ENCODE peak calls at places on chromosome 19, in four cellular contexts. U, Z, T and Q are unnamed samples.
A peak's percentile ranks its signal among the peaks of the same experiment; 100 is the strongest.

GRCh38 chr19:16202320-16203255 is 4.9 kb downstream of the AP1M1 start:
- DNase-seq in U (no peak), Z (no peak), T (no peak), Q (no peak)

GRCh38 chr19:49335784-49336481 is 727 bp downstream of the CD37 start:
- DNase-seq in U (no peak), Z (no peak), T (no peak), Q (no peak)

GRCh38 chr19:5170329-5170745 is 170.3 kb downstream of the PTPRS start:
- DNase-seq in U (no peak), Z (no peak), T (no peak), Q (no peak)

GRCh38 chr19:45103200-45103624 is 10.2 kb downstream of the PPP1R37 start:
- DNase-seq in U (no peak), Z (no peak), T (peak; percentile 52), Q (no peak)

GRCh38 chr19:40936755-40937154 is 54.3 kb upstream of the CYP2B6 start:
- DNase-seq in U (no peak), Z (no peak), T (no peak), Q (no peak)

GRCh38 chr19:30799854-30800755 is 427.9 kb downstream of the ZNF536 start:
- DNase-seq in U (peak; percentile 62), Z (no peak), T (peak; percentile 63), Q (no peak)

GRCh38 chr19:48628486-48629296 is 8.5 kb downstream of the DBP start:
- DNase-seq in U (peak; percentile 8), Z (no peak), T (peak; percentile 68), Q (no peak)

GRCh38 chr19:47637550-47637949 is 28.6 kb downstream of the BICRA start:
- DNase-seq in U (no peak), Z (no peak), T (no peak), Q (peak; percentile 63)

GRCh38 chr19:9953802-9954542 is 17.7 kb upstream of the OLFM2 start:
- DNase-seq in U (no peak), Z (no peak), T (no peak), Q (no peak)

GRCh38 chr19:10289836-10290438 is at the start of gene ICAM5:
- DNase-seq in U (no peak), Z (peak; percentile 42), T (peak; percentile 56), Q (no peak)

GRCh38 chr19:38152461-38153379 is 71.3 kb downstream of the DPF1 start:
- DNase-seq in U (no peak), Z (peak; percentile 51), T (no peak), Q (peak; percentile 30)

GRCh38 chr19:38713227-38713649 is 31.0 kb downstream of the CAPN12 start:
- DNase-seq in U (no peak), Z (peak; percentile 56), T (peak; percentile 93), Q (no peak)

GRCh38 chr19:45069056-45069455 is 7.2 kb downstream of the ZNF296 start:
- DNase-seq in U (peak; percentile 39), Z (no peak), T (no peak), Q (no peak)

GRCh38 chr19:43664008-43664407 is 6.0 kb downstream of the PLAUR start:
- DNase-seq in U (no peak), Z (no peak), T (no peak), Q (no peak)

GRCh38 chr19:23527797-23528196 is 132.5 kb upstream of the ZNF91 start:
- DNase-seq in U (no peak), Z (no peak), T (no peak), Q (no peak)

GRCh38 chr19:46963093-46963734 is 56.4 kb upstream of the NPAS1 start:
- DNase-seq in U (no peak), Z (peak; percentile 94), T (no peak), Q (peak; percentile 96)

DNA sequence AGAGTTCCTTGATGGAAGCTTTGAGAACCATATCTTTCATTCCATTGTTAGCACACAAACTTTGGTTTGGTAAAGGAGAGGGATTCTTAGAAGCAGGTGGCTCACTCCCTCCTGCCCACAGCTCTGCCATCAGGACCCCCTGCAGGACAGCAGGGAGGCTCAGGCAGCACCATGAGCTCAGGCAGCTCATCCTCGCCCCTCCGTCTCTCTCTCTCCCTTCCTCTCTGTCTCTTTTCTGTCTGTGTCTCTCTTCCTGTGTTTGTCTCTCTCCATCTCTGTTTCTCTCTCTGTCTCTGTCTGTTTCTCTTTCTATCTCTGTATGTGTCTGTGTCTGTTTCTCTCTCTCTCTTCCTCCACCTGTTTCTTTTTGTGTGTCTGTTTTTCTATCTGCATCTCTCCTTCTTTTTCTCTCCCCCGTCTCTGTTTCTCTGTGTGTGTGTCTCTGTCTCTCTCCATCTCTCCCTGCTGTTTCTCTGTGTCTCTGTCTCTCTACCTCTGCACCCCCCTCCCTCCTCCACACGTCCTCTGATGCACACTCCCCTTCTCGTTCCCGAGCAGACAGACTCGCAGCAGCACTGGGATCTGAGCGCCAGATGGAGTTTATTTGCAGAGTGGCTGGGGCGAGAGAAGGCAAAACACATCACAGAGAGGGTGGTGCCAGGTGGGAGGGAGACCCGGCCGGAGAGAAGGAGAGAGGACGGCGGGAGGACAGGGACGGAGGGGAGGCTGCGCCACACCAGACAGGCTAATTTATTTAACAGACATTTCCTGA is 8.7 kb downstream of the SBK2 start:
- DNase-seq in U (peak; percentile 37), Z (peak; percentile 35), T (no peak), Q (no peak)
- H3K4me3 ChIP-seq in U (no peak overlapping the region), Z (no peak overlapping the region), T (no peak overlapping the region), Q (no peak overlapping the region)

GRCh38 chr19:7214329-7215089 is 79.7 kb downstream of the INSR start:
- DNase-seq in U (no peak), Z (no peak), T (no peak), Q (no peak)

GRCh38 chr19:7215176-7215575 is 79.0 kb downstream of the INSR start:
- DNase-seq in U (no peak), Z (no peak), T (no peak), Q (no peak)

GRCh38 chr19:7219056-7219455 is 75.2 kb downstream of the INSR start:
- DNase-seq in U (no peak), Z (no peak), T (no peak), Q (no peak)

GRCh38 chr19:7213628-7214328 is 80.4 kb downstream of the INSR start:
- DNase-seq in U (no peak), Z (no peak), T (no peak), Q (no peak)

GRCh38 chr19:7216373-7216902 is 77.8 kb downstream of the INSR start:
- DNase-seq in U (no peak), Z (no peak), T (no peak), Q (no peak)
- H3K27ac ChIP-seq in U (no peak overlapping the region), Z (no peak overlapping the region), T (no peak overlapping the region), Q (no peak overlapping the region)

GRCh38 chr19:13228561-13228960 is 78.3 kb downstream of the IER2 start:
- DNase-seq in U (no peak), Z (no peak), T (no peak), Q (no peak)
- TF ChIP-seq CTCF in U (no peak), Z (no peak), T (no peak), Q (peak; percentile 5)

DNA sequence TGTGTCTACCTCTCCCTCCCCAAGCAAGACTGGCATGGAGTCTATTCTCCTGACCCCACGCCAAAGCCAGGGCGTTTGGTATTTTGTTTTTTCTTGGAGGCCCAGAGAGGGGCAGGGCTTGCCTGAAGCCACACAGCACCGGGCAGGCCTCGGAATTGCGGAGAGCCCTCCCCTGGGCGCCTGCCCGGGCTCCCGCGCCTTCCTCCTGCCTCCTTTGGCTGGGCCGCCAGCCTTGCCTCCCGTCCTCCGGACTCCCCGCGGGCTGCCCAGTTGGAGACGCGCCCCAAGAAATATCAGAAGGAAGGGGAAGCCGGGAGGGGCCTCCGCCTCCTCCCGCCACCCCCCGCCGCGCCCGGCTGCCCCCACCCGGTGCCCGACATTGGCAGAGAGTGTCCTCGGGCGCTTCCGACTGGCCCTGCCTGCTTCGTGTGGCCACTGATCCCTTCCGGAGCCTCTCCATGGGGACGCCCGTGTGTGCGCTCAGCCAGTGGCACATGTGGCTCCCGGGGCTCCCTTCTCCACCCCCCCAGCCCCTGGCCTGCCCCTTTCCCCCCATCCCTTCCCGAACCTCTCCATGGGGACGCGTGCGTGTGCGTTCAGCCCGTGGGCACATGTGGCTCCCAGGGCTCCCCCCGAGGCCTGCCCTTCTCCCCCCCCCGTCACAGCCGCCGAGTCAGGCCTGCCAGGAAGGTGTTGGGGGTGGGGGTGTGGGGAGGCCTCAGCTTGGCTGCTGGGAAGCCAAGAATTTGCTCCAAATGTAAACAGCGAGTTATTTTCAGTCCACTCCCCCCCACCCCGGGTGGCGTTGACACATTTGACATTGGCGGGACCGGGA is 37.3 kb downstream of the NFIC start:
- DNase-seq in U (peak; percentile 87), Z (peak; percentile 97), T (peak; percentile 94), Q (peak; percentile 81)
- H3K4me3 ChIP-seq in U (no peak overlapping the region), Z (no peak overlapping the region), T (peak overlapping the region; percentile 61), Q (peak overlapping the region; percentile 12)

DNA sequence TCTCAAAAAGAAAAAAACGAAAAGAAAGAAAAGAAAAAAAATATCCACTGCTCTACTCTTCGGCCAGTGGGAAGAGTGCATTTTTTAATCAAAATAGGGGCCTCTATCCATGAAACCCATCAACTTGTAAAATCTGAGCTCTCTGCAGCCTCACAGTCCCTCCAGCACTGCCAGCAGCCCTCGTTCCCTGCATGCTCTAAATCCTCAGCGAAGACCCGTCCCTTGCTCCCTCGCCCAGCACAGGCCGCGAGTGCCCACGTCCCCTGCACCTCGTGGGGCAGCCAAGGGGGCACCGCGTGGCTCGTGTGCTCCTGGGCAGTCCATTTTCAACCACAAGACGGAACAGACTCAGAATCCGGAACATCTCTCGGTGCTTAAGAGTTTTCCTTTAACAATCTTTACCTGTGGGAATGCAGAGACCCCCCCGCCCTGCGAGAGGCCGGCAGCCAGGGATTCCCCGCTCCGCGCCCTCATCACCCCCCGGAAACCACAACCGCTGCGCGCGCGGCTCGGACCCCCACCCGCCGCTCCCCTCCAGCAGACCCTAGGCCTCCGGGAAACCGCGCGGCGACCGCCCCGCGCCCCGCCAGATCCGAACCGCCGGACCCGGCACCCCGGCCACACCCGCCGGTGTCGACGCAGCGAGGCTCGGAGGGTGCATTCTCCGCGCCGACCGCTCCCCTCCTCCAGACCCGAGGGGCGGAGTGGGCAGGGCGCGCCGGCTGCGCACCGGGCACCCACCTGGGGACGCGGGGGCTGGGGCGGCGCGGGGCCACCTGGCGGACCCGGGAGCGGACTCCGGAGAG is 624 bp downstream of the ANKRD27 start:
- DNase-seq in U (no peak), Z (no peak), T (no peak), Q (no peak)
- H3K27ac ChIP-seq in U (peak overlapping the region; percentile 81), Z (peak overlapping the region; percentile 81), T (peak overlapping the region; percentile 43), Q (peak overlapping the region; percentile 26)

GRCh38 chr19:11798391-11799296 is at the start of gene ZNF491:
- DNase-seq in U (peak; percentile 96), Z (peak; percentile 87), T (peak; percentile 92), Q (peak; percentile 88)

GRCh38 chr19:11792942-11793341 is 5.4 kb upstream of the ZNF491 start:
- DNase-seq in U (no peak), Z (no peak), T (no peak), Q (no peak)

DNA sequence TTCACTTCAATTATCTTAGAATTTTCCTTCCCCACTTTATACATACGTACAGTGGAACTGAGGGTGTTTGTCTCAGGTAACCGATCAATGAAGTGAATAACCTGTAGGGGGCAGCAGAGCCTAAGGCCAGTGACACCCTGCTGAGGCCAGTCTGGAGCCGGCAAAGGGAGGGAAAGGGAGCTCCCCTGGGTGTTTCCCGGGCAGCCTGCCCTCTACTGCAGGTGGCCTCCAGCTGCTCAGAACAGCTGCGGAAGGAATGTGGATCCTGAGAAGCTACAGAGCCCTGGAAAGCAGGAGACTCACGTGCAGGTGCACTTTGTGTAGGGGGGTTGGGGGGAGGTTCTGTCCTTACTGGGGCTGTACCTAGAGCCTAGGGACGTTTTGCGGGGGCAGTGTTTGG is 832 bp upstream of the ZNF491 start:
- DNase-seq in U (peak; percentile 95), Z (peak; percentile 87), T (peak; percentile 91), Q (peak; percentile 64)
- TF ChIP-seq CTCF in U (peak; percentile 86), Z (peak; percentile 91), T (peak; percentile 90), Q (peak; percentile 83)

GRCh38 chr19:34306213-34306661 is 51.9 kb downstream of the GARRE1 start:
- DNase-seq in U (no peak), Z (no peak), T (no peak), Q (no peak)
- H3K4me3 ChIP-seq in U (no peak overlapping the region), Z (no peak overlapping the region), T (no peak overlapping the region), Q (no peak overlapping the region)